ENCODE peak calls at places on chromosomes 4 and X, in six cellular contexts. Y is K562, J is HCT116, E is GM12878, D is A549, H is Panc1. I is an unnamed sample.

GRCh38 chr4:184330008-184330400 is 112.3 kb upstream of the ENPP6 start:
- DNase-seq in Y (no peak), J (no peak), E (peak; percentile 90), D (no peak), H (no peak), I (no peak)

GRCh38 chr4:85452073-85452764 is 22.7 kb upstream of the ARHGAP24 start:
- DNase-seq in Y (no peak), J (no peak), E (no peak), D (no peak), H (no peak), I (no peak)

GRCh38 chr4:140736669-140737343 is 19.4 kb downstream of the TBC1D9 start:
- DNase-seq in Y (no peak), J (no peak), E (no peak), D (no peak), H (no peak), I (no peak)

GRCh38 chrX:56766554-56767412 is 37.7 kb downstream of the NBDY start:
- DNase-seq in Y (no peak), J (no peak), E (no peak), D (no peak), H (no peak), I (no peak)

GRCh38 chr4:55238407-55238806 is 107.6 kb upstream of the SRD5A3 start:
- DNase-seq in Y (no peak), J (no peak), E (no peak), D (no peak), H (no peak), I (no peak)

GRCh38 chr4:87932718-87933136 is 42.8 kb upstream of the SPP1 start:
- DNase-seq in Y (no peak), J (no peak), E (no peak), D (no peak), H (no peak), I (no peak)

GRCh38 chrX:72272868-72273267 is 4.2 kb downstream of the RPS4X start:
- DNase-seq in Y (no peak), J (no peak), E (no peak), D (peak; percentile 32), H (no peak), I (no peak)

GRCh38 chr4:19831644-19832285 is 419.9 kb upstream of the SLIT2 start:
- DNase-seq in Y (no peak), J (no peak), E (no peak), D (no peak), H (no peak), I (no peak)

GRCh38 chr4:168731006-168731636 is 234.3 kb downstream of the PALLD start:
- DNase-seq in Y (no peak), J (no peak), E (no peak), D (no peak), H (no peak), I (no peak)

GRCh38 chrX:1466971-1467561 is 14.4 kb upstream of the ASMTL start:
- DNase-seq in Y (no peak), J (no peak), E (no peak), D (no peak), H (no peak), I (no peak)

GRCh38 chrX:130834830-130835229 is 68.2 kb downstream of the ENOX2 start:
- DNase-seq in Y (no peak), J (no peak), E (no peak), D (no peak), H (no peak), I (no peak)

GRCh38 chrX:9677098-9677739 is 88.4 kb downstream of the GPR143 start:
- DNase-seq in Y (no peak), J (no peak), E (peak; percentile 89), D (no peak), H (no peak), I (peak; percentile 29)

GRCh38 chr4:86640469-86640868 is 46.4 kb downstream of the PTPN13 start:
- DNase-seq in Y (no peak), J (no peak), E (no peak), D (no peak), H (no peak), I (no peak)

GRCh38 chr4:121734576-121734975 is 30.4 kb downstream of the SMIM43 start:
- DNase-seq in Y (no peak), J (no peak), E (no peak), D (no peak), H (no peak), I (no peak)

GRCh38 chrX:154097003-154097596 is 417 bp downstream of the MECP2 start:
- DNase-seq in Y (peak; percentile 91), J (no peak), E (no peak), D (peak; percentile 69), H (no peak), I (peak; percentile 37)

GRCh38 chrX:48613502-48614160 is 16.3 kb downstream of the WDR13 start:
- DNase-seq in Y (no peak), J (no peak), E (no peak), D (no peak), H (no peak), I (no peak)

DNA sequence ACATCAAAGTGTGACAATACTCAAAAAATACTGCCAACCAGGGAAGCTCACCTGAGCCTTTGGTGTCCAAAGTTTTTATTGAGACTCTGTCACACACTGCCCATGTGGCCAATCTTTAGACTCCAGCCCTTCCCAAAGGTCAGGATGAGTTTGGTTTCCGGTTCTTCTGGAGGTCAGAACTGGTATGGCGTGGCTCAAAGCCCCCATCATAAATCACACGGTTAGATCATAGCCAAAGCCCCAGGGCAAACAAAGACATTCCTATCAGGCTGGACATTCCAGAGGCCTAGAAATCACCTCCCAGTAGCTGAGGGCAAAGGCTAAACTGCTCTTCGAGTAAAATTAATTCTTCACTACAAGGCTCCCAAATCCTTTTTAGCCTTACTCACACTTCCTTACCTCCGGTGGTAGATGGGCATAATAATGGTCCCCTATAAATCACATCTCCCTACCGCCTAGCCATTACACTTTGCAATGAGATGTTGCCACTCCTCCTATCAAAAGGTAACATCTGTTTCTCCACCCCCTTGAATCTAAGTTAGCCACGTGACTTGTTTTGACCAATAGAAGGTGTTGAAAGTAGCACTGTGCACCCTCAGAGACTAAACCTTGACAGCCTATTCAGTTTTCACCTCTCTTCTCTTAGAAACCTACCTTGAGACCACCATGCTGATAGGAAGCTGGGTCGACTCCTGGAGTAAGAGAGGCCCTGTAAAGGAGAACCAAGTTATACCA is 137.8 kb upstream of the DUSP21 start:
- DNase-seq in Y (peak; percentile 79), J (no peak), E (no peak), D (peak; percentile 54), H (no peak), I (no peak)
- H3K27ac ChIP-seq in Y (no peak overlapping the region), J (no peak overlapping the region), E (no peak overlapping the region), D (no peak overlapping the region), H (no peak overlapping the region), I (no peak overlapping the region)

GRCh38 chr4:61517144-61517543 is 317.0 kb downstream of the ADGRL3 start:
- DNase-seq in Y (no peak), J (no peak), E (no peak), D (no peak), H (no peak), I (no peak)
- TF ChIP-seq REST in Y (no peak), J (no peak), E (no peak), D (no peak), H (no peak), I (no peak)

GRCh38 chrX:114619874-114620273 is 36.0 kb downstream of the HTR2C start:
- DNase-seq in Y (peak; percentile 25), J (no peak), E (no peak), D (no peak), H (no peak), I (no peak)
- H3K27ac ChIP-seq in Y (no peak overlapping the region), J (no peak overlapping the region), E (no peak overlapping the region), D (no peak overlapping the region), H (no peak overlapping the region), I (no peak overlapping the region)

DNA sequence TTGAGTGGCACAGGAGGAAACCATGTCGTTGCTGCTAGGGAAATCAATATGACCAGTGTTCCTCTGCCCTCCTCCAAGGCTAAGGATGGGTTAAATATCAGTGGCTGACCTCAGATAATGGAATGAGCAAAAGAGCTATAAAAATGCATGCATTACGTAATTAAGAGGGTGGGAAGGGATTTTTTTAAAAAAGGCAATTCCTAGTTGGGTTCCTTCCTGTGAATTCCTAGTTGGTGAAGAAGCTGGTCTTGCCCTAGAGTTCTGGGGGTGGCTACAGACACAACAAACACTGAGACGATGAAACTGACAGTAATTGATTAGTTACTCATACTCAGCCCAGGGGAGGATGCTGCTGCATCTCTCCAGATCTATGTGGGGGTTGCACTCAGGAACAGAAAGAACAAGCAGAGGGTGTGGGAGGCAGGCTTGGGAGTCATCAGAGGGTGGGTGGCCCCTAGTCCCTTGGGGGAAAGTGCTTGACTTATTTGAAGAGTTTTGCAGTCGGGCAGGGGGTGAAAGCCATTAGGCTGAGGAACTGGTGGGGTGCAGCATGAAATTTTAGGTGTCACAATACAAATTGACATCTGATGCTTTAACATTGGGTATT is 662.0 kb upstream of the FRG1 start:
- DNase-seq in Y (no peak), J (no peak), E (no peak), D (no peak), H (no peak), I (no peak)
- TF ChIP-seq REST in Y (no peak), J (no peak), E (no peak), D (no peak), H (no peak), I (no peak)

DNA sequence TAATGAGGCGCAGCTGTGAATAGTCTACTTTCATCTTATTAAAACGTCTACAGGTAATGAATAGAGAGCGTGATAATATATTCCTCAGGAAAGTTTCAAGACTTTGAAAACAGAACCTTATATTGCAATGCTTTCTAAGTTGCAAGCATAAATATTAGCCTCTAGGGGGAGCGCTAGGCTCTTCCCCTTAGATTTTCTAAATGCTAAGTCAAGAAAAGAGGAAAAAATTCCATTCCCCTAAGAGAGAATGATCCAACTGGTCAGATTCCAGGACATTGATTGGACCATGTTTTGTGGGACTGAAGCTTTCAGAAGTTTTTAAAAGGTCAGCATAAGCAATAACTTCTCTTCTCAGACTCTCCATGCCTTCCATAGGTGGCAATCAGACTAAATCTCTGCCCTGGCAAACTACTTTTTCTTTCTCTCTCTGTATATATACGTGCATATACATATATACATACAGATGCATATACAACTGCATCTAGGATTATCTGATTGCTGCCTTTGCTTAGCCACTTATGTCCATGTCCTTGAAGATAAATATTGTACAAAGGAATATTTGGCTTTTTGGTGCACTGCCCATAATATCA is 492.9 kb downstream of the INPP4B start:
- DNase-seq in Y (peak; percentile 10), J (peak; percentile 69), E (no peak), D (peak; percentile 61), H (no peak), I (no peak)
- H3K27ac ChIP-seq in Y (no peak overlapping the region), J (peak overlapping the region; percentile 21), E (no peak overlapping the region), D (peak overlapping the region; percentile 43), H (peak overlapping the region; percentile 69), I (no peak overlapping the region)

DNA sequence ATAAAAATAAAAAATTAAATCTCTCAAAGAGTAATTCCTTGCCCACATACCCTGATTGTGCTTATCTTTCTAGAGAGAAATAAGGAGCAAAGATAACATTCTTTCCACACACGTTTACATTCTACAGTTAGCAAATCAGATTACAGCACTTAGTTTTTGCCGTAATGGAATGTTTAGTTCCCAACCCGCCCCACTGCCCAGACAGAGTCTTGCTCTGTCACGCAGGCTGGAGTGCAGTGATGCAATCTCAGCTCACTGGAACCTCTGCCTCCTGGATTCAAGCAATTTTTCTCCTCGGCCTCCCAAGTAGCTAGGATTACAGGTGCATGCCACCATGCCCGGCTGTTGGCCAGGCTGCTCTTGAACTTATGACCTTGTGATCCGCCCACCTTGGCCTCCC is 8.5 kb upstream of the PRPS1 start:
- DNase-seq in Y (no peak), J (no peak), E (no peak), D (no peak), H (no peak), I (no peak)
- TF ChIP-seq REST in Y (no peak), J (no peak), E (no peak), D (no peak), H (no peak), I (no peak)

I was measured in HL-60.